ENCODE peak calls at places on chromosome 9, in ten cellular contexts. One of them, this sample, is unnamed.

GRCh38 chr9:5040730-5041389 is 55.8 kb downstream of the JAK2 start:
- DNase-seq in lower lobe of right lung: no peak
- DNase-seq in aorta: no peak
- DNase-seq in NCI-H2171 treated with DMSO at 0.1 percent for 48 hours: no peak
- DNase-seq in stimulated activated CD8-positive, alpha-beta memory T cell treated with anti-CD3 and anti-CD28 coated beads, Interleukin-12 subunit alpha, Interleukin-12 subunit beta, amount 100 ng/mL, for 1 hour: no peak
- DNase-seq in germinal center: no peak
- DNase-seq in GM04504: no peak
- DNase-seq in PC-3: no peak
- DNase-seq in AG08396: no peak
- DNase-seq in LoVo: no peak
- DNase-seq in this sample: no peak

GRCh38 chr9:137000177-137000930 is 4.0 kb upstream of the CLIC3 start:
- DNase-seq in lower lobe of right lung: no peak
- DNase-seq in aorta: no peak
- DNase-seq in NCI-H2171 treated with DMSO at 0.1 percent for 48 hours: no peak
- DNase-seq in stimulated activated CD8-positive, alpha-beta memory T cell treated with anti-CD3 and anti-CD28 coated beads, Interleukin-12 subunit alpha, Interleukin-12 subunit beta, amount 100 ng/mL, for 1 hour: no peak
- DNase-seq in germinal center: peak; percentile 54
- DNase-seq in GM04504: no peak
- DNase-seq in PC-3: no peak
- DNase-seq in AG08396: peak; percentile 85
- DNase-seq in LoVo: no peak
- DNase-seq in this sample: peak; percentile 89

GRCh38 chr9:120376101-120376500 is 203.9 kb downstream of the CDK5RAP2 start:
- DNase-seq in lower lobe of right lung: no peak
- DNase-seq in aorta: no peak
- DNase-seq in NCI-H2171 treated with DMSO at 0.1 percent for 48 hours: no peak
- DNase-seq in stimulated activated CD8-positive, alpha-beta memory T cell treated with anti-CD3 and anti-CD28 coated beads, Interleukin-12 subunit alpha, Interleukin-12 subunit beta, amount 100 ng/mL, for 1 hour: no peak
- DNase-seq in germinal center: no peak
- DNase-seq in GM04504: no peak
- DNase-seq in PC-3: no peak
- DNase-seq in AG08396: no peak
- DNase-seq in LoVo: no peak
- DNase-seq in this sample: no peak

GRCh38 chr9:129175825-129176633 is 2.0 kb downstream of the IER5L start:
- DNase-seq in lower lobe of right lung: peak; percentile 90
- DNase-seq in aorta: peak; percentile 88
- DNase-seq in NCI-H2171 treated with DMSO at 0.1 percent for 48 hours: peak; percentile 83
- DNase-seq in stimulated activated CD8-positive, alpha-beta memory T cell treated with anti-CD3 and anti-CD28 coated beads, Interleukin-12 subunit alpha, Interleukin-12 subunit beta, amount 100 ng/mL, for 1 hour: no peak
- DNase-seq in germinal center: peak; percentile 75
- DNase-seq in GM04504: peak; percentile 81
- DNase-seq in PC-3: peak; percentile 85
- DNase-seq in AG08396: peak; percentile 87
- DNase-seq in LoVo: peak; percentile 91
- DNase-seq in this sample: peak; percentile 81

GRCh38 chr9:111877420-111877819 is 19.2 kb upstream of the UGCG start:
- DNase-seq in lower lobe of right lung: no peak
- DNase-seq in aorta: no peak
- DNase-seq in NCI-H2171 treated with DMSO at 0.1 percent for 48 hours: no peak
- DNase-seq in stimulated activated CD8-positive, alpha-beta memory T cell treated with anti-CD3 and anti-CD28 coated beads, Interleukin-12 subunit alpha, Interleukin-12 subunit beta, amount 100 ng/mL, for 1 hour: no peak
- DNase-seq in germinal center: no peak
- DNase-seq in GM04504: no peak
- DNase-seq in PC-3: no peak
- DNase-seq in AG08396: no peak
- DNase-seq in LoVo: no peak
- DNase-seq in this sample: no peak

GRCh38 chr9:119227422-119227821 is 141.8 kb downstream of the BRINP1 start:
- DNase-seq in lower lobe of right lung: no peak
- DNase-seq in aorta: no peak
- DNase-seq in NCI-H2171 treated with DMSO at 0.1 percent for 48 hours: no peak
- DNase-seq in stimulated activated CD8-positive, alpha-beta memory T cell treated with anti-CD3 and anti-CD28 coated beads, Interleukin-12 subunit alpha, Interleukin-12 subunit beta, amount 100 ng/mL, for 1 hour: no peak
- DNase-seq in germinal center: no peak
- DNase-seq in GM04504: no peak
- DNase-seq in PC-3: no peak
- DNase-seq in AG08396: no peak
- DNase-seq in LoVo: no peak
- DNase-seq in this sample: no peak

GRCh38 chr9:127545196-127546124 is 66.6 kb upstream of the STXBP1 start:
- DNase-seq in lower lobe of right lung: peak; percentile 87
- DNase-seq in aorta: peak; percentile 80
- DNase-seq in NCI-H2171 treated with DMSO at 0.1 percent for 48 hours: no peak
- DNase-seq in stimulated activated CD8-positive, alpha-beta memory T cell treated with anti-CD3 and anti-CD28 coated beads, Interleukin-12 subunit alpha, Interleukin-12 subunit beta, amount 100 ng/mL, for 1 hour: no peak
- DNase-seq in germinal center: no peak
- DNase-seq in GM04504: no peak
- DNase-seq in PC-3: peak; percentile 75
- DNase-seq in AG08396: no peak
- DNase-seq in LoVo: peak; percentile 79
- DNase-seq in this sample: no peak

GRCh38 chr9:69325409-69326212 is 596 bp downstream of the ENTREP1 start:
- DNase-seq in lower lobe of right lung: peak; percentile 53
- DNase-seq in aorta: peak; percentile 71
- DNase-seq in NCI-H2171 treated with DMSO at 0.1 percent for 48 hours: peak; percentile 11
- DNase-seq in stimulated activated CD8-positive, alpha-beta memory T cell treated with anti-CD3 and anti-CD28 coated beads, Interleukin-12 subunit alpha, Interleukin-12 subunit beta, amount 100 ng/mL, for 1 hour: no peak
- DNase-seq in germinal center: peak; percentile 7
- DNase-seq in GM04504: no peak
- DNase-seq in PC-3: no peak
- DNase-seq in AG08396: peak; percentile 48
- DNase-seq in LoVo: no peak
- DNase-seq in this sample: no peak

GRCh38 chr9:96047116-96047639 is 171.7 kb downstream of the ERCC6L2 start:
- DNase-seq in lower lobe of right lung: no peak
- DNase-seq in aorta: no peak
- DNase-seq in NCI-H2171 treated with DMSO at 0.1 percent for 48 hours: no peak
- DNase-seq in stimulated activated CD8-positive, alpha-beta memory T cell treated with anti-CD3 and anti-CD28 coated beads, Interleukin-12 subunit alpha, Interleukin-12 subunit beta, amount 100 ng/mL, for 1 hour: no peak
- DNase-seq in germinal center: no peak
- DNase-seq in GM04504: no peak
- DNase-seq in PC-3: no peak
- DNase-seq in AG08396: no peak
- DNase-seq in LoVo: no peak
- DNase-seq in this sample: no peak

GRCh38 chr9:37410969-37411785 is 11.3 kb upstream of the GRHPR start:
- DNase-seq in lower lobe of right lung: no peak
- DNase-seq in aorta: no peak
- DNase-seq in NCI-H2171 treated with DMSO at 0.1 percent for 48 hours: no peak
- DNase-seq in stimulated activated CD8-positive, alpha-beta memory T cell treated with anti-CD3 and anti-CD28 coated beads, Interleukin-12 subunit alpha, Interleukin-12 subunit beta, amount 100 ng/mL, for 1 hour: no peak
- DNase-seq in germinal center: peak; percentile 52
- DNase-seq in GM04504: no peak
- DNase-seq in PC-3: no peak
- DNase-seq in AG08396: no peak
- DNase-seq in LoVo: no peak
- DNase-seq in this sample: peak; percentile 52

GRCh38 chr9:83097633-83098032 is 34.7 kb upstream of the RASEF start:
- DNase-seq in lower lobe of right lung: no peak
- DNase-seq in aorta: no peak
- DNase-seq in NCI-H2171 treated with DMSO at 0.1 percent for 48 hours: no peak
- DNase-seq in stimulated activated CD8-positive, alpha-beta memory T cell treated with anti-CD3 and anti-CD28 coated beads, Interleukin-12 subunit alpha, Interleukin-12 subunit beta, amount 100 ng/mL, for 1 hour: no peak
- DNase-seq in germinal center: no peak
- DNase-seq in GM04504: no peak
- DNase-seq in PC-3: no peak
- DNase-seq in AG08396: no peak
- DNase-seq in LoVo: no peak
- DNase-seq in this sample: no peak